ENCODE peak calls at places on chromosomes 4 and X, in ten cellular contexts. C is right cardiac atrium; I is CD8-positive, alpha-beta T cell; U is fibroblast of lung; Q is heart right ventricle; R is keratinocyte; F is colonic mucosa; M is esophagus squamous epithelium; Y is IMR-90; N is body of pancreas. J is an unnamed sample. For H3K9me3, the result is how much of the 10 kb centered on the place peaks cover.

GRCh38 chr4:88533937-88534750 is 10.6 kb upstream of the PYURF start:
- DNase-seq in C (no peak), I (no peak), U (peak), Q (no peak), R (peak), F (no peak), M (no peak), Y (peak), N (no peak), J (peak)

GRCh38 chr4:24806206-24806990 is 11.0 kb downstream of the SOD3 start:
- DNase-seq in C (no peak), I (no peak), U (no peak), Q (no peak), R (no peak), F (peak), M (no peak), Y (no peak), N (no peak), J (no peak)

GRCh38 chr4:1834047-1834769 is 21.7 kb downstream of the LETM1 start:
- DNase-seq in C (no peak), I (no peak), U (no peak), Q (no peak), R (no peak), F (no peak), M (no peak), Y (no peak), N (no peak), J (no peak)

GRCh38 chr4:188532751-188533150 is 393.5 kb downstream of the TRIML1 start:
- DNase-seq in C (no peak), I (no peak), U (no peak), Q (no peak), R (no peak), F (no peak), M (no peak), Y (no peak), N (no peak), J (no peak)

GRCh38 chr4:36322921-36323354 is 41.5 kb downstream of the DTHD1 start:
- DNase-seq in C (no peak), I (peak), U (no peak), Q (no peak), R (no peak), F (no peak), M (no peak), Y (no peak), N (no peak), J (no peak)

GRCh38 chr4:1547131-1547862 is 136.8 kb downstream of the FAM53A start:
- DNase-seq in C (peak), I (no peak), U (no peak), Q (no peak), R (no peak), F (no peak), M (no peak), Y (no peak), N (no peak), J (no peak)

GRCh38 chrX:134760671-134761070 is 102.4 kb upstream of the PLAC1 start:
- DNase-seq in C (no peak), I (no peak), U (no peak), Q (no peak), R (peak), F (no peak), M (no peak), Y (no peak), N (no peak), J (no peak)

GRCh38 chr4:4182835-4183568 is 43.7 kb downstream of the OTOP1 start:
- DNase-seq in C (no peak), I (peak), U (no peak), Q (no peak), R (no peak), F (no peak), M (no peak), Y (no peak), N (no peak), J (peak)

GRCh38 chr4:30901781-30902479 is 181.8 kb downstream of the PCDH7 start:
- DNase-seq in C (no peak), I (no peak), U (no peak), Q (no peak), R (no peak), F (no peak), M (no peak), Y (no peak), N (no peak), J (no peak)

GRCh38 chrX:74450803-74451449 is 29.6 kb downstream of the SLC16A2 start:
- DNase-seq in C (no peak), I (no peak), U (peak), Q (no peak), R (peak), F (no peak), M (no peak), Y (peak), N (no peak), J (peak)

GRCh38 chr4:112510468-112511293 is 5.3 kb downstream of the NEUROG2 start:
- DNase-seq in C (no peak), I (no peak), U (no peak), Q (no peak), R (no peak), F (no peak), M (no peak), Y (no peak), N (no peak), J (no peak)

GRCh38 chr4:172734555-172734954 is 434.1 kb upstream of the GALNT7 start:
- DNase-seq in C (no peak), I (no peak), U (no peak), Q (no peak), R (no peak), F (no peak), M (no peak), Y (no peak), N (no peak), J (no peak)

GRCh38 chr4:172740434-172740833 is 428.2 kb upstream of the GALNT7 start:
- DNase-seq in C (no peak), I (no peak), U (peak), Q (no peak), R (no peak), F (no peak), M (no peak), Y (no peak), N (no peak), J (no peak)

GRCh38 chr4:172736046-172736445 is 432.6 kb upstream of the GALNT7 start:
- DNase-seq in C (no peak), I (no peak), U (no peak), Q (no peak), R (no peak), F (no peak), M (no peak), Y (no peak), N (no peak), J (no peak)
- H3K9me3 ChIP-seq in C (under half), I (under half), U (under half), Q (half or more), R (under half), F (under half), M (under half), Y (under half), N (under half), J (under half)

DNA sequence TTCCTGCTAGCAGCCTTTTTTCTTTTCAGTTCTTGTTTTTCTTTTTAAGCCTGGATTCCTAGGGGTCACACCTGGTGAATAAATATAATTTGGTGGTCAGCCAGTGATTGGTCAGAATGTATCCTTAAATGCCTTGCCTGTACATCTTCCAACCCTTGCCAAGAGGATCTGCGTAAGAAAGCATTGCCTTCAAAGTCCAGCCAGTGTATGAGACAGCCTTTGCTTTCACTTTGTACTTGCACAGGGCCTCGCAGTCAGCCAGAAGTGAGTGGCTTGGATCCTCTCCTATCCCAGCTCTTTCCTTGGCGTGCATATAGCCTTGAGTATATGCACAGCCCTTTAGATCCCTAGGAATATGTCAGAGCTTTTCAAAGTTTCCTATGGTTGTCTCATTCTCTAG is 22.2 kb downstream of the KANTR start:
- DNase-seq in C (peak), I (no peak), U (peak), Q (no peak), R (no peak), F (no peak), M (no peak), Y (peak), N (no peak), J (peak)
- H3K9me3 ChIP-seq in C (under half), I (under half), U (under half), Q (under half), R (under half), F (under half), M (under half), Y (under half), N (under half), J (under half)

GRCh38 chr4:97952763-97953162 is 190.5 kb downstream of the STPG2 start:
- DNase-seq in C (no peak), I (no peak), U (no peak), Q (no peak), R (no peak), F (no peak), M (no peak), Y (no peak), N (no peak), J (no peak)
- H3K9me3 ChIP-seq in C (under half), I (under half), U (under half), Q (under half), R (under half), F (under half), M (under half), Y (under half), N (under half), J (under half)

GRCh38 chrX:155873203-155873602 is 7.9 kb upstream of the VAMP7 start:
- DNase-seq in C (no peak), I (no peak), U (no peak), Q (no peak), R (no peak), F (no peak), M (no peak), Y (no peak), N (no peak), J (no peak)
- H3K9me3 ChIP-seq in C (under half), I (under half), U (under half), Q (under half), R (under half), F (under half), M (under half), Y (under half), N (under half), J (under half)

GRCh38 chr4:80713409-80713808 is 317.1 kb upstream of the BMP3 start:
- DNase-seq in C (no peak), I (no peak), U (no peak), Q (no peak), R (no peak), F (no peak), M (no peak), Y (no peak), N (no peak), J (no peak)
- H3K9me3 ChIP-seq in C (under half), I (under half), U (under half), Q (under half), R (under half), F (under half), M (under half), Y (under half), N (under half), J (under half)